ENCODE peak calls at places on chromosomes 7 and 10, in four cellular contexts. H is GM12878, E is A549, R is HepG2. X is an unnamed sample.

GRCh38 chr7:21128418-21128817 is 299.5 kb upstream of the SP4 start:
- DNase-seq in H (no peak), E (no peak), R (no peak), X (no peak)

GRCh38 chr10:121899727-121900126 is 28.1 kb downstream of the ATE1 start:
- DNase-seq in H (no peak), R (no peak), E (no peak), X (no peak)

GRCh38 chr10:133142523-133143199 is 17.4 kb upstream of the KNDC1 start:
- DNase-seq in H (no peak), E (no peak), R (no peak), X (no peak)

GRCh38 chr10:122348512-122348911 is 26.0 kb upstream of the PLEKHA1 start:
- DNase-seq in R (no peak), H (no peak), E (no peak), X (no peak)

GRCh38 chr10:71638087-71638576 is 81.4 kb downstream of the C10orf105 start:
- DNase-seq in H (no peak), R (peak), E (no peak), X (peak)

GRCh38 chr7:3043544-3044395 is at the start of gene CARD11:
- DNase-seq in H (no peak), E (no peak), R (no peak), X (no peak)

GRCh38 chr7:47382200-47382599 is 199.7 kb downstream of the TNS3 start:
- DNase-seq in E (no peak), H (no peak), R (no peak), X (no peak)

GRCh38 chr7:135512135-135512887 is 2.4 kb upstream of the CNOT4 start:
- DNase-seq in E (peak), H (peak), R (peak), X (peak)

GRCh38 chr7:107035446-107035845 is 9.1 kb upstream of the PRKAR2B start:
- DNase-seq in E (peak), H (no peak), R (no peak), X (peak)

DNA sequence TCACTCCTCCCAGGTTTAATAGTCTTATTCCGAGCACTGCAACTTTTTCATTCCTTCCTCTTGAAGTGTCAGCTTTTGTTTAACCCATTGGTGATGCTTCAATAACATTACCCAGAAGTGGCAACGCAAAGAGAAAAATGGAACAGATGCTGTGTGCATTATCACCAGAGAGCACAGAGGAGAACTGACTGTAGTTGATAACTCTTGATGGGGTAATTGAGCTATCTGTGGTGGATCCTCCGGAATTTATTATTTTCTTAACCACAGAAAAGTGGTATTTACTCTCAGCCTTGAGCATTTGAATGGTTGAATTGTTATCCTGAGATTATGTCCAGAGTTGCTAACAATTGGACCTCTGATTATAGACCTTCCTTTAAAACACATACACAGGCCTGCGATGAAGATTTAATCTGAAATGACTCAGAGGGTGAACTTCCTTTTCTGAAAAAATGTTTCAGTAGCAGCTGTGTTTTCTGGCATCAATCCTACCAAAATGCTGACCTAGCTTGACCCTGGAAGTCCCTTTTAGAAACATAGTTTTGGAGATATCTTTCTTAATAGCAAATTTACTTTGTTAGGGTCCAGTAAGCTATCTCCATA is 1584.4 kb upstream of the LRRTM3 start:
- DNase-seq in R (no peak), H (no peak), E (no peak), X (no peak)
- TF ChIP-seq MYC in R (no peak), H (no peak), E (no peak), X (no peak)

GRCh38 chr10:18738835-18739234 is 79.6 kb downstream of the ARL5B start:
- DNase-seq in H (no peak), E (no peak), R (no peak), X (no peak)
- TF ChIP-seq MAX in H (no peak), E (no peak), R (no peak), X (no peak)

GRCh38 chr7:116327135-116327534 is 116.8 kb downstream of the TES start:
- DNase-seq in H (no peak), E (no peak), R (no peak), X (no peak)
- TF ChIP-seq POLR2A in H (no peak), E (no peak), R (no peak), X (no peak)

GRCh38 chr7:30331338-30331737 is 46.9 kb downstream of the ZNRF2 start:
- DNase-seq in R (no peak), E (no peak), H (no peak), X (no peak)
- TF ChIP-seq MYC in R (no peak), E (no peak), H (no peak), X (no peak)

X was measured in NB4.